ENCODE peak calls at places on chromosomes 11 and 22, in seven cellular contexts. One of them, this sample, is unnamed.

GRCh38 chr11:95682552-95682951 is 107.0 kb downstream of the FAM76B start:
- DNase-seq in H1: no peak
- DNase-seq in body of pancreas: no peak
- DNase-seq in Peyer's patch: no peak
- DNase-seq in sigmoid colon: no peak
- DNase-seq in prostate gland: no peak
- DNase-seq in ovary: no peak
- DNase-seq in this sample: no peak

GRCh38 chr11:17036666-17037658 is 22.7 kb upstream of the PLEKHA7 start:
- DNase-seq in sigmoid colon: no peak
- DNase-seq in Peyer's patch: no peak
- DNase-seq in ovary: no peak
- DNase-seq in prostate gland: no peak
- DNase-seq in body of pancreas: peak
- DNase-seq in H1: peak
- DNase-seq in this sample: no peak

GRCh38 chr11:108432783-108433182 is 34.5 kb downstream of the C11orf65 start:
- DNase-seq in H1: no peak
- DNase-seq in Peyer's patch: no peak
- DNase-seq in ovary: no peak
- DNase-seq in sigmoid colon: no peak
- DNase-seq in prostate gland: no peak
- DNase-seq in body of pancreas: no peak
- DNase-seq in this sample: no peak

GRCh38 chr11:88484873-88485621 is 147.5 kb upstream of the CTSC start:
- DNase-seq in ovary: no peak
- DNase-seq in H1: peak
- DNase-seq in sigmoid colon: no peak
- DNase-seq in Peyer's patch: no peak
- DNase-seq in prostate gland: no peak
- DNase-seq in body of pancreas: peak
- DNase-seq in this sample: peak

GRCh38 chr11:62610403-62610802 is 2.2 kb downstream of the EML3 start:
- DNase-seq in body of pancreas: no peak
- DNase-seq in prostate gland: no peak
- DNase-seq in H1: no peak
- DNase-seq in ovary: no peak
- DNase-seq in sigmoid colon: no peak
- DNase-seq in Peyer's patch: no peak
- DNase-seq in this sample: no peak

GRCh38 chr11:73141309-73142127 is 600 bp downstream of the FCHSD2 start:
- DNase-seq in sigmoid colon: peak
- DNase-seq in prostate gland: peak
- DNase-seq in ovary: peak
- DNase-seq in H1: peak
- DNase-seq in body of pancreas: peak
- DNase-seq in Peyer's patch: peak
- DNase-seq in this sample: peak

GRCh38 chr22:25509391-25509791 is 55.1 kb upstream of the GRK3 start:
- DNase-seq in sigmoid colon: peak
- DNase-seq in Peyer's patch: no peak
- DNase-seq in prostate gland: no peak
- DNase-seq in H1: no peak
- DNase-seq in body of pancreas: peak
- DNase-seq in ovary: no peak
- DNase-seq in this sample: no peak

GRCh38 chr11:74702383-74703007 is 28.7 kb downstream of the CHRDL2 start:
- DNase-seq in prostate gland: no peak
- DNase-seq in Peyer's patch: peak
- DNase-seq in ovary: peak
- DNase-seq in H1: peak
- DNase-seq in sigmoid colon: peak
- DNase-seq in body of pancreas: peak
- DNase-seq in this sample: peak

GRCh38 chr22:25896098-25896497 is 154.1 kb downstream of the MYO18B start:
- DNase-seq in sigmoid colon: no peak
- DNase-seq in Peyer's patch: no peak
- DNase-seq in H1: no peak
- DNase-seq in prostate gland: no peak
- DNase-seq in body of pancreas: no peak
- DNase-seq in ovary: no peak
- DNase-seq in this sample: no peak

GRCh38 chr22:44906999-44907644 is 102.7 kb downstream of the PHF21B start:
- DNase-seq in sigmoid colon: no peak
- DNase-seq in ovary: no peak
- DNase-seq in body of pancreas: no peak
- DNase-seq in prostate gland: no peak
- DNase-seq in H1: no peak
- DNase-seq in Peyer's patch: peak
- DNase-seq in this sample: no peak

GRCh38 chr11:86574493-86575207 is 97.8 kb downstream of the ME3 start:
- DNase-seq in sigmoid colon: no peak
- DNase-seq in Peyer's patch: no peak
- DNase-seq in prostate gland: peak
- DNase-seq in ovary: no peak
- DNase-seq in H1: no peak
- DNase-seq in body of pancreas: no peak
- DNase-seq in this sample: no peak

GRCh38 chr22:20243545-20244249 is 24.4 kb downstream of the RTN4R start:
- DNase-seq in H1: no peak
- DNase-seq in body of pancreas: peak
- DNase-seq in ovary: peak
- DNase-seq in sigmoid colon: peak
- DNase-seq in Peyer's patch: no peak
- DNase-seq in prostate gland: peak
- DNase-seq in this sample: peak

GRCh38 chr11:9516113-9516512 is 55.3 kb downstream of the ZNF143 start:
- DNase-seq in body of pancreas: no peak
- DNase-seq in prostate gland: no peak
- DNase-seq in ovary: no peak
- DNase-seq in sigmoid colon: no peak
- DNase-seq in H1: peak
- DNase-seq in Peyer's patch: peak
- DNase-seq in this sample: no peak

GRCh38 chr11:78922886-78923625 is 348.4 kb upstream of the NARS2 start:
- DNase-seq in Peyer's patch: no peak
- DNase-seq in H1: no peak
- DNase-seq in sigmoid colon: no peak
- DNase-seq in ovary: no peak
- DNase-seq in prostate gland: no peak
- DNase-seq in body of pancreas: no peak
- DNase-seq in this sample: no peak

GRCh38 chr11:59102259-59102765 is 4.7 kb upstream of the FAM111B start:
- DNase-seq in Peyer's patch: peak
- DNase-seq in H1: peak
- DNase-seq in prostate gland: peak
- DNase-seq in ovary: no peak
- DNase-seq in body of pancreas: peak
- DNase-seq in sigmoid colon: peak
- DNase-seq in this sample: peak

GRCh38 chr22:20530368-20531153 is 23.2 kb downstream of the MED15 start:
- DNase-seq in prostate gland: no peak
- DNase-seq in H1: no peak
- DNase-seq in sigmoid colon: no peak
- DNase-seq in body of pancreas: no peak
- DNase-seq in ovary: no peak
- DNase-seq in Peyer's patch: peak
- DNase-seq in this sample: no peak

GRCh38 chr11:10051868-10052586 is 242.0 kb downstream of the SBF2 start:
- DNase-seq in body of pancreas: no peak
- DNase-seq in ovary: no peak
- DNase-seq in H1: no peak
- DNase-seq in Peyer's patch: no peak
- DNase-seq in sigmoid colon: no peak
- DNase-seq in prostate gland: no peak
- DNase-seq in this sample: no peak

GRCh38 chr11:47056261-47056915 is 119.8 kb downstream of the CSTPP1 start:
- DNase-seq in body of pancreas: no peak
- DNase-seq in H1: no peak
- DNase-seq in sigmoid colon: no peak
- DNase-seq in ovary: no peak
- DNase-seq in prostate gland: no peak
- DNase-seq in Peyer's patch: no peak
- DNase-seq in this sample: no peak

GRCh38 chr11:134863294-134863693 is 451.3 kb upstream of the B3GAT1 start:
- DNase-seq in Peyer's patch: no peak
- DNase-seq in body of pancreas: no peak
- DNase-seq in prostate gland: no peak
- DNase-seq in H1: no peak
- DNase-seq in ovary: no peak
- DNase-seq in sigmoid colon: no peak
- DNase-seq in this sample: no peak

GRCh38 chr11:10275714-10276113 is 18.3 kb downstream of the SBF2 start:
- DNase-seq in Peyer's patch: no peak
- DNase-seq in H1: no peak
- DNase-seq in prostate gland: no peak
- DNase-seq in body of pancreas: no peak
- DNase-seq in sigmoid colon: no peak
- DNase-seq in ovary: no peak
- DNase-seq in this sample: no peak

GRCh38 chr22:25680949-25681348 is 61.0 kb upstream of the MYO18B start:
- DNase-seq in body of pancreas: no peak
- DNase-seq in prostate gland: no peak
- DNase-seq in ovary: no peak
- DNase-seq in sigmoid colon: no peak
- DNase-seq in Peyer's patch: no peak
- DNase-seq in H1: no peak
- DNase-seq in this sample: no peak

GRCh38 chr11:67409261-67409666 is 5.4 kb downstream of the TBC1D10C start:
- DNase-seq in prostate gland: no peak
- DNase-seq in body of pancreas: no peak
- DNase-seq in sigmoid colon: no peak
- DNase-seq in H1: no peak
- DNase-seq in ovary: no peak
- DNase-seq in Peyer's patch: no peak
- DNase-seq in this sample: no peak

GRCh38 chr11:77092382-77092781 is 10.3 kb upstream of the OMP start:
- DNase-seq in prostate gland: no peak
- DNase-seq in sigmoid colon: peak
- DNase-seq in Peyer's patch: no peak
- DNase-seq in H1: no peak
- DNase-seq in body of pancreas: peak
- DNase-seq in ovary: peak
- DNase-seq in this sample: no peak

GRCh38 chr11:130002846-130003716 is 446 bp upstream of the PRDM10 start:
- DNase-seq in prostate gland: peak
- DNase-seq in Peyer's patch: peak
- DNase-seq in body of pancreas: peak
- DNase-seq in ovary: peak
- DNase-seq in sigmoid colon: peak
- DNase-seq in H1: peak
- DNase-seq in this sample: peak
- TF ChIP-seq POLR2A in prostate gland: peak
- TF ChIP-seq POLR2A in Peyer's patch: peak
- TF ChIP-seq POLR2A in body of pancreas: peak
- TF ChIP-seq POLR2A in ovary: peak
- TF ChIP-seq POLR2A in sigmoid colon: peak
- TF ChIP-seq POLR2A in H1: peak
- TF ChIP-seq POLR2A in this sample: peak

GRCh38 chr11:14582835-14583234 is 60.8 kb upstream of the PDE3B start:
- DNase-seq in ovary: no peak
- DNase-seq in H1: no peak
- DNase-seq in sigmoid colon: no peak
- DNase-seq in body of pancreas: no peak
- DNase-seq in prostate gland: no peak
- DNase-seq in Peyer's patch: no peak
- DNase-seq in this sample: no peak
- H3K27ac ChIP-seq in ovary: no peak
- H3K27ac ChIP-seq in H1: no peak
- H3K27ac ChIP-seq in sigmoid colon: peak
- H3K27ac ChIP-seq in body of pancreas: peak
- H3K27ac ChIP-seq in prostate gland: no peak
- H3K27ac ChIP-seq in Peyer's patch: no peak
- H3K27ac ChIP-seq in this sample: no peak

DNA sequence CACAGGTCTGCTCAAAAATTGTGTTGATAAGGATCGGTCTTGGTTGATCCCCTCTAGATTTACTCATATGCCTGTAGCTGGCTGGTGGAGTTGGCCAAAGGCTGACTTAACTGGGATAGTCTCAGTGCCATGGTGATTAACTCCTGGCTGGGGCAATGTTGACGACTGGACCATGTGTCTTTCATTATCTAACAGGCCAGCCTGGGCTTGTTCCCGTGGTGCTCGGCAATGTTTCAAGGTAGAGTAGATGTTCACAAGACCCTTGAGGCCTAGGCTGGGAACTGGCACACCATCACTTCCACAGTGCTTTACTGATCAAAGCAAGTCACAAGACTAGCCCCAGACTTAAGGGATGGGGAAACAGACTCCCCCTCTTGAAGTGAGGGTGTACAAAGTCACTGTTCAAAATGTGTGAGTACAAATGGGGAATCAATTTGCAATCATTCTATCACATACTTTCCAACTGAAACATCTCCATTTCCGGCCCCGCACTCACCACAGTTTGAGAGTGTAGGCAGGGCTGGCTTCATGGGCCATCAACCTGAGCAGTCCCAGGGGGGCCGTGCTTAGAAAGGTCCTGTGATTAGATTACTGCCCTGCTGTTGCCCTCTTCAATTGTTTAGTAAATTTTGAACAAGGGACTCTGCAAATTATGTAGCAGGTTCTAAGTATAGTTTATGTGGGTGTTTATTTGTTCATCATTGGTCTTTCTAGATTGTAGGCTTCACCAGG is 240.8 kb downstream of the NELL1 start:
- DNase-seq in ovary: no peak
- DNase-seq in H1: no peak
- DNase-seq in body of pancreas: no peak
- DNase-seq in Peyer's patch: no peak
- DNase-seq in prostate gland: no peak
- DNase-seq in sigmoid colon: no peak
- DNase-seq in this sample: no peak
- TF ChIP-seq POLR2A in ovary: no peak
- TF ChIP-seq POLR2A in H1: no peak
- TF ChIP-seq POLR2A in body of pancreas: no peak
- TF ChIP-seq POLR2A in Peyer's patch: no peak
- TF ChIP-seq POLR2A in prostate gland: no peak
- TF ChIP-seq POLR2A in sigmoid colon: no peak
- TF ChIP-seq POLR2A in this sample: no peak

DNA sequence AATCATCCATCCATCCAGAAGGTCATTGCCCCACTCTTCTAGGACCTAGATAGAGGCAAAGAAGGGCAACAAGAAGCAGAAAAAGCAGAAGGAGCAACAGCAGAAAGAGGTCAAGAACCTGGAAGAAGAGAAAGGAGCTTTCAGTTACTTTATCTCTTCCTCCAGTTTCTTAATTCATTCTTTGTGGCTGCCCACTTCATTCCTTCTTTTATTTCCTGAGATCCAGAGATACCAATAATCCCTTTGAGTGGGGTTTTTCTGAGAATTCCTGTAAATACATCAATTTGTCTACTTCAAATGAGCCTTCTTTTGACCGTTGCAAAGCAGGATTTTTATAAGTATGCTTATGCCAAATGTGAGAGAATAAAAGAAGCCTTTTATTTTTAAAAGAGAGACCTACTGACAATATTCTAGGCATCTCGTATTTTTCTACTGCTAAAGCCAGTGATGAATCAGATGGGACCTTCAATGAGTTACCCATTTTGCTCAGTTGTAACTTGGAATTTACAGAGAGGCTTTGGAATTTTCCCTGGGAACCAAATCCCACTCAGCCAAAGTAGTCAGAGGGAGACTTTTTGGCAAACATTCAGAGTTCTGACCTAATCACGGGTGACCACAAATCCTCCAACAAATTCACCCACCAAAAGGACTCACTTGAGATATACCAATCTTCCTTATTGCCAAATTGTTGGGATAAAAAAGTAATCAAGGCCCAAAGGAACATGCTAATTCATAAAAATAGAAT is 54.9 kb downstream of the ZC3H12C start:
- DNase-seq in body of pancreas: no peak
- DNase-seq in H1: no peak
- DNase-seq in Peyer's patch: no peak
- DNase-seq in ovary: no peak
- DNase-seq in sigmoid colon: no peak
- DNase-seq in prostate gland: no peak
- DNase-seq in this sample: no peak
- H3K27ac ChIP-seq in body of pancreas: no peak
- H3K27ac ChIP-seq in H1: no peak
- H3K27ac ChIP-seq in Peyer's patch: no peak
- H3K27ac ChIP-seq in ovary: no peak
- H3K27ac ChIP-seq in sigmoid colon: no peak
- H3K27ac ChIP-seq in prostate gland: no peak
- H3K27ac ChIP-seq in this sample: no peak

This sample was measured in testis.